ENCODE peak calls at places on chromosome 6, in four cellular contexts. J, P, I and F are unnamed samples.

GRCh38 chr6:53119772-53120409 is 28.8 kb downstream of the GCM1 start:
- DNase-seq in J (peak; percentile 25), P (no peak), I (peak; percentile 58), F (no peak)

GRCh38 chr6:136609878-136610706 is 59.9 kb upstream of the MAP7 start:
- DNase-seq in J (peak; percentile 97), P (no peak), I (peak; percentile 98), F (peak; percentile 55)

GRCh38 chr6:26269406-26270120 is 95.4 kb upstream of the BTN3A2 start:
- DNase-seq in J (peak; percentile 55), P (no peak), I (no peak), F (no peak)

GRCh38 chr6:150627601-150628012 is 27.9 kb downstream of the PLEKHG1 start:
- DNase-seq in J (no peak), P (no peak), I (no peak), F (no peak)

GRCh38 chr6:106883808-106884262 is 90.7 kb downstream of the CD24 start:
- DNase-seq in J (peak; percentile 18), P (no peak), I (no peak), F (no peak)

GRCh38 chr6:617485-618100 is 39.3 kb downstream of the HUS1B start:
- DNase-seq in J (no peak), P (peak; percentile 17), I (no peak), F (no peak)

GRCh38 chr6:11194399-11195274 is 37.8 kb downstream of the NEDD9 start:
- DNase-seq in J (peak; percentile 91), P (no peak), I (peak; percentile 60), F (no peak)

GRCh38 chr6:107634147-107635057 is 144.5 kb downstream of the SOBP start:
- DNase-seq in J (no peak), P (no peak), I (no peak), F (no peak)

GRCh38 chr6:36330366-36330765 is 6.3 kb downstream of the BNIP5 start:
- DNase-seq in J (no peak), P (no peak), I (no peak), F (no peak)